ENCODE peak calls at places on chromosome X, in five cellular contexts. C is upper lobe of right lung, Y is mucosa of descending colon, L is pancreas, U is Caco-2. A is an unnamed sample.
A peak's percentile ranks its signal among the peaks of the same experiment; 100 is the strongest.

GRCh38 chrX:56066016-56066415 is 166.1 kb upstream of the KLF8 start:
- DNase-seq in Y (no peak), U (no peak), L (no peak), C (no peak), A (no peak)

GRCh38 chrX:153662266-153662665 is 11.3 kb downstream of the PNCK start:
- DNase-seq in C (peak; percentile 73), U (peak; percentile 72), Y (peak; percentile 77), L (peak; percentile 50), A (peak; percentile 71)

GRCh38 chrX:74351760-74352159 is 47.8 kb downstream of the ZCCHC13 start:
- DNase-seq in U (no peak), Y (no peak), C (no peak), L (no peak), A (no peak)

GRCh38 chrX:111164728-111165127 is 68.7 kb downstream of the PAK3 start:
- DNase-seq in U (no peak), C (no peak), Y (no peak), L (no peak), A (no peak)

GRCh38 chrX:154368630-154369452 is 5.6 kb downstream of the FLNA start:
- DNase-seq in Y (peak; percentile 62), L (peak; percentile 50), C (peak; percentile 90), U (peak; percentile 76), A (peak; percentile 92)

GRCh38 chrX:72297953-72298730 is 7.6 kb downstream of the CITED1 start:
- DNase-seq in L (no peak), U (peak; percentile 7), C (no peak), Y (no peak), A (no peak)

GRCh38 chrX:119062750-119063374 is 9.9 kb upstream of the CT47C1 start:
- DNase-seq in C (no peak), L (peak; percentile 21), U (no peak), Y (no peak), A (no peak)

GRCh38 chrX:84729809-84730208 is 227.6 kb upstream of the HDX start:
- DNase-seq in C (no peak), U (peak; percentile 36), Y (peak; percentile 20), L (peak; percentile 22), A (peak; percentile 63)

GRCh38 chrX:10726647-10727046 is 106.3 kb upstream of the MID1 start:
- DNase-seq in Y (no peak), C (no peak), U (no peak), L (no peak), A (no peak)

GRCh38 chrX:45718676-45719075 is 518.0 kb upstream of the DIPK2B start:
- DNase-seq in Y (no peak), U (no peak), L (no peak), C (no peak), A (no peak)
- H3K4me1 ChIP-seq in Y (peaks cover 2% of the 10 kb centered on the region), U (no peaks in the 10 kb centered on the region), L (no peaks in the 10 kb centered on the region), C (no peaks in the 10 kb centered on the region), A (no peaks in the 10 kb centered on the region)

DNA sequence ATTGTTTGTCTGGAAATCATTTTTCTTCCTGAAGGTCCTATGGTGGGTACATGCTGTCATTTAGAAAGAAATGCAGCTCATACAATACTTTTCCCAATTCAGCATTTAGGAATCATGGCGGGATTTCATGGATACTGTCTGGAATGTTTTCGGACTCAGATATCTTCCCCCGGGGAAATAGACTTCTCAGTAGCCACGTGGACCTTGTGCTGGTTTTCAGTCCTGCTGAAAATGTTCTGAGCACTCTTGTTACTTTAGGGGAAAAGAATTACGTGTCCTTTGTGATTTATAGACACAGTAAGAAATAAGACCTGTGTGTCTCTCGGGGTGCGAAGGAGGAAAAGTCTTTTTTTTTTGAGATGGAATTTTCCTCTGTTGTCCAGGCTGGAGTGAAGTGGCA is 3.8 kb downstream of the CD99 start:
- DNase-seq in L (no peak), C (no peak), Y (no peak), U (no peak), A (no peak)
- H3K4me1 ChIP-seq in L (no peaks in the 10 kb centered on the region), C (peaks cover 71% of the 10 kb centered on the region), Y (peaks cover 18% of the 10 kb centered on the region), U (peaks cover 13% of the 10 kb centered on the region), A (peaks cover 81% of the 10 kb centered on the region)

DNA sequence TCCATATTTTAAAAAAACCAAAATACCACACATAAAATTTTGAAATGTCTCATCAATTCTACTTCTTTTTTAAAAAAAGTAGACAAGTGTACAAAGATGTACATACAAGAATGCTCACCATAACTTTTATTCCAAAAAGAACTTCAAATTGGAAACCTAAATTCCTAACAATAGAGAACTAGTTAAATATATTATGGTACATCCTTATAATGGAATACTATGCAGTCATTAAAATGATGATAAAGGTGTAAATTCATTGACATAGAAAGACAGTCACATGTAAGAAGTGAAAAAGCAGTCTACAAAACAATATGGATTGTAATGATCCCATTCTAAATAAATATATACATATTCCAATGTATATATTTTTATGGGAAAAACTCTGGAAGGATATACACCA is 31.0 kb downstream of the RPS6KA3 start:
- DNase-seq in U (no peak), Y (no peak), C (no peak), L (no peak), A (no peak)
- H3K4me1 ChIP-seq in U (peaks cover 22% of the 10 kb centered on the region), Y (no peaks in the 10 kb centered on the region), C (no peaks in the 10 kb centered on the region), L (no peaks in the 10 kb centered on the region), A (no peaks in the 10 kb centered on the region)

GRCh38 chrX:1002611-1003010 is 209.8 kb downstream of the CRLF2 start:
- DNase-seq in C (peak; percentile 41), L (no peak), U (no peak), Y (no peak), A (no peak)
- H3K4me1 ChIP-seq in C (no peaks in the 10 kb centered on the region), L (no peaks in the 10 kb centered on the region), U (no peaks in the 10 kb centered on the region), Y (no peaks in the 10 kb centered on the region), A (no peaks in the 10 kb centered on the region)

GRCh38 chrX:48520976-48521352 is 644 bp upstream of the EBP start:
- DNase-seq in L (no peak), U (peak; percentile 10), Y (no peak), C (no peak), A (no peak)
- H3K4me1 ChIP-seq in L (no peaks in the 10 kb centered on the region), U (no peaks in the 10 kb centered on the region), Y (no peaks in the 10 kb centered on the region), C (no peaks in the 10 kb centered on the region), A (no peaks in the 10 kb centered on the region)

GRCh38 chrX:13955975-13956374 is 73.7 kb downstream of the GEMIN8 start:
- DNase-seq in U (no peak), L (no peak), C (no peak), Y (no peak), A (no peak)
- H3K4me1 ChIP-seq in U (no peaks in the 10 kb centered on the region), L (no peaks in the 10 kb centered on the region), C (no peaks in the 10 kb centered on the region), Y (no peaks in the 10 kb centered on the region), A (no peaks in the 10 kb centered on the region)

GRCh38 chrX:107742754-107743191 is 32.8 kb downstream of the TSC22D3 start:
- DNase-seq in C (no peak), L (no peak), U (no peak), Y (peak; percentile 60), A (no peak)
- H3K4me1 ChIP-seq in C (peaks cover 37% of the 10 kb centered on the region), L (peaks cover 24% of the 10 kb centered on the region), U (no peaks in the 10 kb centered on the region), Y (peaks cover 24% of the 10 kb centered on the region), A (peaks cover 66% of the 10 kb centered on the region)

DNA sequence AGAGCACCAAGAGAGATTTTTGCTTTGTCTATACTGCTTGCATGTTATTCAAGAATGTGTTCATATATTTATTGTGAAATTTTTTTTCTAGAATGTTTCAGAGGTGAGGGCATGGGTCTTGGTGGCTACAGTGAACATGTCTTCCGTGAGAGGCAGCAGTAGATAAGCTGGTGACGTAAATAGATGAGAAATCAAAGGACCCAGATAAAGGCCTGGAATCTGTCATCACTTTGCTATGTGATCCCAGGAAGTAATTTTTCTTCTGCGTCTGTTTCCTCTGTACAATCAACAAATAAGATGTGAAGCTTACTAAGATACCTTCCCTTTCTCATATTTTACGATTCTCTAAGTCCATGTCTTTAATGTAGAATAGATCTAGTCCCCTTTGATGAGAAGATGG is 129.1 kb downstream of the COL4A6 start:
- DNase-seq in L (no peak), U (peak; percentile 48), Y (no peak), C (no peak), A (no peak)
- H3K4me1 ChIP-seq in L (no peaks in the 10 kb centered on the region), U (peaks cover 55% of the 10 kb centered on the region), Y (no peaks in the 10 kb centered on the region), C (no peaks in the 10 kb centered on the region), A (no peaks in the 10 kb centered on the region)

GRCh38 chrX:69995400-69996101 is 54.2 kb downstream of the AWAT2 start:
- DNase-seq in C (no peak), Y (no peak), L (no peak), U (no peak), A (no peak)
- H3K4me1 ChIP-seq in C (no peaks in the 10 kb centered on the region), Y (no peaks in the 10 kb centered on the region), L (no peaks in the 10 kb centered on the region), U (no peaks in the 10 kb centered on the region), A (no peaks in the 10 kb centered on the region)

DNA sequence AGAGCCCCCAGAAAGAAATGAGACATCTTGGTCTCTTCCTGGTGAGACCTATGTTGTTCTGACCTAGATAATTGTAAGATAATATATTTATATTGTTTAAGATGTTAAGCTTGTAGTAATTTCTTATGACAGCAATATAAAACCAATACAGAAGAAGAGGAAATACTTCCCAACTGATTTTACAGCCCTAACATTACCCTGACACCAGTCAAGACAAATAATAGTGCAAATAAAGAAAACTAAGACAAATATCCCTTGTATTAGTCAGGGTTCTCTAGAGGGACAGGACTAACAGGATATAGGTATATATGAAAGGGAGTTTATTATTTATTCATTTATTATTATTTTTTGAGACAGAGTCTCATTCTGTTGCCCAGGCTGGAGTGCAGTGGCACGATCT is 18.7 kb downstream of the TCEAL8 start:
- DNase-seq in U (no peak), Y (no peak), L (no peak), C (no peak), A (no peak)
- H3K4me1 ChIP-seq in U (no peaks in the 10 kb centered on the region), Y (no peaks in the 10 kb centered on the region), L (no peaks in the 10 kb centered on the region), C (no peaks in the 10 kb centered on the region), A (no peaks in the 10 kb centered on the region)